ENCODE peak calls at places on chromosome 3, in four cellular contexts. R, B, J and V are unnamed samples.

GRCh38 chr3:149771652-149772271 is 19.5 kb upstream of the COMMD2 start:
- DNase-seq in R (peak), B (peak), J (no peak), V (peak)

GRCh38 chr3:59555593-59556315 is 505.9 kb upstream of the CFAP20DC start:
- DNase-seq in R (no peak), B (no peak), J (no peak), V (no peak)

GRCh38 chr3:160129459-160130061 is 95.7 kb upstream of the C3orf80 start:
- DNase-seq in R (no peak), B (no peak), J (peak), V (no peak)

GRCh38 chr3:30188713-30189112 is 417.7 kb upstream of the TGFBR2 start:
- DNase-seq in R (no peak), B (no peak), J (no peak), V (no peak)

GRCh38 chr3:157938154-157938774 is 168.0 kb downstream of the SHOX2 start:
- DNase-seq in R (no peak), B (no peak), J (no peak), V (no peak)

GRCh38 chr3:135261916-135262315 is 466.9 kb downstream of the EPHB1 start:
- DNase-seq in R (no peak), B (no peak), J (no peak), V (no peak)

GRCh38 chr3:171251842-171252241 is 208.4 kb downstream of the TNIK start:
- DNase-seq in R (no peak), B (no peak), J (no peak), V (no peak)

GRCh38 chr3:128494152-128494650 is 1.2 kb upstream of the GATA2 start:
- DNase-seq in R (no peak), B (no peak), J (no peak), V (no peak)

GRCh38 chr3:87350367-87351199 is 74.2 kb upstream of the POU1F1 start:
- DNase-seq in R (peak), B (peak), J (no peak), V (no peak)

GRCh38 chr3:66106788-66107187 is 68.1 kb upstream of the MAGI1 start:
- DNase-seq in R (no peak), B (no peak), J (no peak), V (no peak)

GRCh38 chr3:144197582-144197981 is 226.0 kb downstream of the DIPK2A start:
- DNase-seq in R (no peak), B (no peak), J (no peak), V (no peak)

GRCh38 chr3:111730143-111730542 is 128.9 kb upstream of the PHLDB2 start:
- DNase-seq in R (no peak), B (no peak), J (no peak), V (no peak)

GRCh38 chr3:14623569-14624051 is 28.0 kb upstream of the CCDC174 start:
- DNase-seq in R (no peak), B (no peak), J (no peak), V (no peak)

GRCh38 chr3:71063768-71064287 is 519.7 kb downstream of the FOXP1 start:
- DNase-seq in R (peak), B (peak), J (no peak), V (peak)

GRCh38 chr3:72234394-72234793 is 449.4 kb upstream of the PROK2 start:
- DNase-seq in R (no peak), B (no peak), J (no peak), V (no peak)

GRCh38 chr3:124699686-124700396 is 30.4 kb upstream of the UMPS start:
- DNase-seq in R (no peak), B (peak), J (no peak), V (no peak)

GRCh38 chr3:196711838-196712513 is at the start of the genes CEP19 and PIGX:
- DNase-seq in R (peak), B (peak), J (peak), V (peak)

GRCh38 chr3:102295756-102296155 is 139.1 kb upstream of the ZPLD1 start:
- DNase-seq in R (no peak), B (no peak), J (no peak), V (no peak)

GRCh38 chr3:63979093-63979492 is 44.2 kb downstream of the PSMD6 start:
- DNase-seq in R (no peak), B (no peak), J (no peak), V (no peak)

GRCh38 chr3:153443961-153444360 is 281.9 kb downstream of the RAP2B start:
- DNase-seq in R (no peak), B (peak), J (no peak), V (no peak)

GRCh38 chr3:126932188-126932931 is 50.6 kb upstream of the PLXNA1 start:
- DNase-seq in R (no peak), B (no peak), J (no peak), V (no peak)

GRCh38 chr3:89405145-89405544 is 297.7 kb downstream of the EPHA3 start:
- DNase-seq in R (no peak), B (no peak), J (no peak), V (no peak)
- TF ChIP-seq TCF7 in R (no peak), B (no peak), J (no peak), V (no peak)

DNA sequence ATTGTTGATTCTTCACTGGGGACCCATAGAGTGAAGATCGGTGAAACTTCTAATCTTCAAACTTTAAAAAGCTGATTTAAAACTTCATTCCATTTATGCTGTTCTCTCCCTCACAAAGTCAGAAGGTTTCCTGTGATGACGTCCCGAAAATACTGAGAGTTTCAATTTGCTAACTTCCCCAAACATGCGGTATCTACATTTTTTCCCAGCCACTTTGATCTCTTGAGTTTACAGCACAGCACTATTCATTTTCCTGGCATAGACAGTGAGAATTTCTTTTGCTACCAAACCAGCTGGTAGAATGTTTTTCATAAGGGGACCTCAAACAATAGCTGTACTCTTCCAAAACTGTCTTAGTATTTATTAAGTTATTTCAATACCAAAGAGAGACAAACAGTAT is 156.8 kb downstream of the LSAMP start:
- DNase-seq in R (no peak), B (no peak), J (peak), V (no peak)
- TF ChIP-seq TCF7 in R (no peak), B (no peak), J (peak), V (no peak)

DNA sequence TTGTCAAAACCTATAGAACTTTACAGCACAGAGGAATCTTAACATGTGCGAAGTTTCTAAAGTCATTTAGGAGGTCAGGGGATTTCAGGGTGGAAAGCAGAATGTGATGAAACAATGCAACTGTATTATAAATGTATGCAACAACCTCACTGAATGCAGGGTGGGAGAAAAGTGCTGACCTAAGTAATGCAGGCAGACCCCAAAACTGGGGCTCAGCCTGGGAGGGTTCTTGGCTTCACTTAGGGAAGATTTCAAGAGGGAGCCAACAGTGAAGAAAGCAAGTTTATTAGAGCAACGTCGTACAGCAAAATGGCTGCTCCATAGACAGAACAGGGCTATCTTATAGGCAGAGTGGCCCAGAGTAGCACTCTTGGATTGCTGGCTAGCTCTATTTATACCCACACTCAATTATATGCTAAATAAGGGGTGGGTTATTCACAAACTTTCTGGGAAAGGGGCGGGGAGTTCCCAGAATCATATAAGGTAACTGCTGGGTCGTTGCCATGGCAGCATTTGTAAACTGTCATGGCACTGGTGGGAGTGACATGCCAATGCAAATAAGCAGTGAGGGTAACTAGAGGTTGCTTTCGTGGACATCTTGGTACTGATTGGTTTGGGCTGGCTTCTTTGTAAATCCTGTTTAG is 14.2 kb upstream of the CAND2 start:
- DNase-seq in R (no peak), B (no peak), J (no peak), V (peak)
- TF ChIP-seq TCF7 in R (no peak), B (no peak), J (no peak), V (no peak)

GRCh38 chr3:90015688-90016356 is 908.4 kb downstream of the EPHA3 start:
- DNase-seq in R (no peak), B (no peak), J (no peak), V (no peak)
- TF ChIP-seq TCF7 in R (no peak), B (no peak), J (no peak), V (no peak)

GRCh38 chr3:23675010-23675409 is 130.7 kb upstream of the UBE2E1 start:
- DNase-seq in R (no peak), B (no peak), J (no peak), V (no peak)

GRCh38 chr3:23671901-23672589 is 133.7 kb upstream of the UBE2E1 start:
- DNase-seq in R (no peak), B (no peak), J (no peak), V (peak)

GRCh38 chr3:23672628-23673027 is 133.1 kb upstream of the UBE2E1 start:
- DNase-seq in R (no peak), B (no peak), J (no peak), V (no peak)

GRCh38 chr3:23676093-23676492 is 129.7 kb upstream of the UBE2E1 start:
- DNase-seq in R (no peak), B (no peak), J (no peak), V (no peak)
- TF ChIP-seq TCF7 in R (no peak), B (no peak), J (no peak), V (no peak)

GRCh38 chr3:152302521-152303021 is 33.8 kb downstream of the MBNL1 start:
- DNase-seq in R (no peak), B (peak), J (peak), V (no peak)

GRCh38 chr3:152304160-152304559 is 35.4 kb downstream of the MBNL1 start:
- DNase-seq in R (no peak), B (no peak), J (no peak), V (no peak)

GRCh38 chr3:152300029-152300764 is 31.5 kb downstream of the MBNL1 start:
- DNase-seq in R (no peak), B (no peak), J (no peak), V (no peak)

GRCh38 chr3:152299243-152299976 is 30.7 kb downstream of the MBNL1 start:
- DNase-seq in R (no peak), B (no peak), J (no peak), V (no peak)

GRCh38 chr3:152301745-152302181 is 33.0 kb downstream of the MBNL1 start:
- DNase-seq in R (no peak), B (no peak), J (no peak), V (no peak)
- TF ChIP-seq TCF7 in R (no peak), B (no peak), J (peak), V (no peak)

GRCh38 chr3:36877930-36878685 is 66.7 kb downstream of the TRANK1 start:
- DNase-seq in R (no peak), B (no peak), J (no peak), V (no peak)

GRCh38 chr3:36871379-36872126 is 73.3 kb downstream of the TRANK1 start:
- DNase-seq in R (no peak), B (no peak), J (no peak), V (no peak)

GRCh38 chr3:36876181-36876936 is 68.5 kb downstream of the TRANK1 start:
- DNase-seq in R (peak), B (no peak), J (peak), V (no peak)

GRCh38 chr3:36875397-36875796 is 69.5 kb downstream of the TRANK1 start:
- DNase-seq in R (no peak), B (no peak), J (no peak), V (no peak)

DNA sequence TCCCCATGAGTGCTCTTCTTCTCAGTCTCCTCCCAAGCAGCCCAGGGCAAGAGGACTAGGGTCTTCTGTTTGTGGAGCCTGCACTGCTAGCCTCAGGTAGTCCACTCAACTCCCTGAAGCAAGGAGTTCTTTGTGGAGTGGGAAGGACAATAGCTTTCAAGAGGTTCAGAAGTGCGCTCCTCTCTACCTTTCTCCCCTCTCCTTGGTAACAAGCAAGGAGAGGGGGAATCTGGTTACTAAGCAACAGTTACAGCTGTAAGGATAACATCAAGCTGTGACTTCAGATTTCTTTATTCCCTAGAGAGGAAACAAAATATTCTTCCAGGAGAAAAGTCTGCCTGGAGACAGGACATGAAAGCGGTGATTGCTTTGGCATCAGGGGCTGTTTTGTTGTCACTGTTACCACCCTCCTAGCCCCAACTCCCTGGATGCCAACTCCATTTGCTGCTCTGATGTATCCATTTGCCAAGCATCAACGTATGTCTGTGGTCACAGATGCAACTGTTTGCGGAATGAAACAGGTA is 70.4 kb downstream of the TRANK1 start:
- DNase-seq in R (no peak), B (no peak), J (no peak), V (no peak)
- TF ChIP-seq TCF7 in R (no peak), B (no peak), J (no peak), V (no peak)